ENCODE peak calls at places on chromosomes 6 and 20, in six cellular contexts. One of them, this sample, is unnamed.

GRCh38 chr6:108694816-108695215 is 134.1 kb downstream of the FOXO3 start:
- DNase-seq in brain microvascular endothelial cell: no peak
- DNase-seq in H9: no peak
- DNase-seq in HepG2: no peak
- DNase-seq in fibroblast of pulmonary artery: no peak
- DNase-seq in tibial nerve: no peak
- DNase-seq in this sample: no peak

GRCh38 chr20:47985092-47985850 is 200.0 kb upstream of the SULF2 start:
- DNase-seq in brain microvascular endothelial cell: no peak
- DNase-seq in H9: peak; percentile 54
- DNase-seq in HepG2: no peak
- DNase-seq in fibroblast of pulmonary artery: peak; percentile 55
- DNase-seq in tibial nerve: no peak
- DNase-seq in this sample: no peak

GRCh38 chr6:141677598-141678211 is 455.0 kb upstream of the GJE1 start:
- DNase-seq in brain microvascular endothelial cell: peak; percentile 24
- DNase-seq in H9: no peak
- DNase-seq in HepG2: peak; percentile 43
- DNase-seq in fibroblast of pulmonary artery: peak; percentile 62
- DNase-seq in tibial nerve: no peak
- DNase-seq in this sample: no peak

GRCh38 chr6:12291785-12292604 is 1.8 kb downstream of the EDN1 start:
- DNase-seq in brain microvascular endothelial cell: no peak
- DNase-seq in H9: peak; percentile 52
- DNase-seq in HepG2: peak; percentile 73
- DNase-seq in fibroblast of pulmonary artery: peak; percentile 62
- DNase-seq in tibial nerve: no peak
- DNase-seq in this sample: peak; percentile 54

GRCh38 chr6:139640453-139640852 is 266.0 kb upstream of the CITED2 start:
- DNase-seq in brain microvascular endothelial cell: peak; percentile 18
- DNase-seq in H9: no peak
- DNase-seq in HepG2: no peak
- DNase-seq in fibroblast of pulmonary artery: peak; percentile 14
- DNase-seq in tibial nerve: no peak
- DNase-seq in this sample: peak; percentile 32

GRCh38 chr6:67888886-67889681 is 746.0 kb upstream of the ADGRB3 start:
- DNase-seq in brain microvascular endothelial cell: no peak
- DNase-seq in H9: no peak
- DNase-seq in HepG2: peak; percentile 3
- DNase-seq in fibroblast of pulmonary artery: no peak
- DNase-seq in tibial nerve: no peak
- DNase-seq in this sample: no peak

GRCh38 chr6:88455317-88455716 is 289.2 kb upstream of the CNR1 start:
- DNase-seq in brain microvascular endothelial cell: no peak
- DNase-seq in H9: no peak
- DNase-seq in HepG2: no peak
- DNase-seq in fibroblast of pulmonary artery: no peak
- DNase-seq in tibial nerve: no peak
- DNase-seq in this sample: no peak

GRCh38 chr6:76247527-76247926 is 175.1 kb upstream of the IMPG1 start:
- DNase-seq in brain microvascular endothelial cell: no peak
- DNase-seq in H9: no peak
- DNase-seq in HepG2: no peak
- DNase-seq in fibroblast of pulmonary artery: no peak
- DNase-seq in tibial nerve: no peak
- DNase-seq in this sample: no peak

GRCh38 chr20:56285496-56285895 is 37.0 kb downstream of the MC3R start:
- DNase-seq in brain microvascular endothelial cell: no peak
- DNase-seq in H9: no peak
- DNase-seq in HepG2: no peak
- DNase-seq in fibroblast of pulmonary artery: no peak
- DNase-seq in tibial nerve: no peak
- DNase-seq in this sample: no peak

GRCh38 chr20:50980071-50980681 is 21.6 kb downstream of the MOCS3 start:
- DNase-seq in brain microvascular endothelial cell: peak; percentile 99
- DNase-seq in H9: no peak
- DNase-seq in HepG2: peak; percentile 64
- DNase-seq in fibroblast of pulmonary artery: peak; percentile 98
- DNase-seq in tibial nerve: no peak
- DNase-seq in this sample: no peak

GRCh38 chr6:35673755-35674154 is 15.0 kb downstream of the FKBP5 start:
- DNase-seq in brain microvascular endothelial cell: no peak
- DNase-seq in H9: no peak
- DNase-seq in HepG2: no peak
- DNase-seq in fibroblast of pulmonary artery: no peak
- DNase-seq in tibial nerve: no peak
- DNase-seq in this sample: no peak

GRCh38 chr6:151141685-151142084 is 98.1 kb upstream of the AKAP12 start:
- DNase-seq in brain microvascular endothelial cell: peak; percentile 80
- DNase-seq in H9: no peak
- DNase-seq in HepG2: peak; percentile 70
- DNase-seq in fibroblast of pulmonary artery: peak; percentile 92
- DNase-seq in tibial nerve: no peak
- DNase-seq in this sample: no peak

GRCh38 chr6:35048031-35048613 is 93.0 kb downstream of the TCP11 start:
- DNase-seq in brain microvascular endothelial cell: no peak
- DNase-seq in H9: peak; percentile 52
- DNase-seq in HepG2: no peak
- DNase-seq in fibroblast of pulmonary artery: no peak
- DNase-seq in tibial nerve: no peak
- DNase-seq in this sample: no peak

GRCh38 chr6:131265939-131266338 is 130.7 kb downstream of the AKAP7 start:
- DNase-seq in brain microvascular endothelial cell: no peak
- DNase-seq in H9: no peak
- DNase-seq in HepG2: no peak
- DNase-seq in fibroblast of pulmonary artery: no peak
- DNase-seq in tibial nerve: no peak
- DNase-seq in this sample: no peak

GRCh38 chr6:131258816-131259476 is 123.7 kb downstream of the AKAP7 start:
- DNase-seq in brain microvascular endothelial cell: no peak
- DNase-seq in H9: no peak
- DNase-seq in HepG2: no peak
- DNase-seq in fibroblast of pulmonary artery: peak; percentile 15
- DNase-seq in tibial nerve: no peak
- DNase-seq in this sample: no peak

GRCh38 chr6:131258010-131258652 is 122.9 kb downstream of the AKAP7 start:
- DNase-seq in brain microvascular endothelial cell: no peak
- DNase-seq in H9: no peak
- DNase-seq in HepG2: no peak
- DNase-seq in fibroblast of pulmonary artery: no peak
- DNase-seq in tibial nerve: no peak
- DNase-seq in this sample: no peak

GRCh38 chr6:131257104-131257503 is 121.8 kb downstream of the AKAP7 start:
- DNase-seq in brain microvascular endothelial cell: no peak
- DNase-seq in H9: no peak
- DNase-seq in HepG2: no peak
- DNase-seq in fibroblast of pulmonary artery: no peak
- DNase-seq in tibial nerve: no peak
- DNase-seq in this sample: no peak

DNA sequence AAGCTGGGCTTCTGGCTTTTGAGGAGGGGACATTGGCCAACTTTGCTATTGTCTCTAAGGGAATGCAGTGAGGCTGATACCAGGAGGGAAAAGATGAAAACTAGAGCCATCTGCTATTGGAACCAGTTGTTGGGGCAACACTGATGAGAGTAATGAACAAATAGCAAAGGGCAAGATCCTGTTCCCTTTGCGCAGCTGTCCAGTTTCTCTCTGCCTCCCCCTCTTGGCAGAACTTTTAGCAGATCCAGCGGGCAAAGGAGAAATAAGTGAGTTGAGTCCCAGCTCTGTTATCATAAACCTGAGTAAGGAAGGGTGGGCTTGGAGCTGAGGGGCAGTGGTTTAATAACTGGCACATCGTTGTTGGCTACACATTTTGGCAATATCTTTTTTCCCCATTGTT is 126.8 kb downstream of the AKAP7 start:
- DNase-seq in brain microvascular endothelial cell: no peak
- DNase-seq in H9: no peak
- DNase-seq in HepG2: peak; percentile 23
- DNase-seq in fibroblast of pulmonary artery: no peak
- DNase-seq in tibial nerve: no peak
- DNase-seq in this sample: no peak
- TF ChIP-seq CTCF in brain microvascular endothelial cell: peak; percentile 34
- TF ChIP-seq CTCF in H9: no peak
- TF ChIP-seq CTCF in HepG2: peak; percentile 24
- TF ChIP-seq CTCF in fibroblast of pulmonary artery: peak; percentile 4
- TF ChIP-seq CTCF in tibial nerve: no peak
- TF ChIP-seq CTCF in this sample: no peak

GRCh38 chr6:33820243-33820642 is 16.4 kb upstream of the MLN start:
- DNase-seq in brain microvascular endothelial cell: no peak
- DNase-seq in H9: no peak
- DNase-seq in HepG2: no peak
- DNase-seq in fibroblast of pulmonary artery: no peak
- DNase-seq in tibial nerve: no peak
- DNase-seq in this sample: no peak

GRCh38 chr6:33820784-33821183 is 17.0 kb upstream of the MLN start:
- DNase-seq in brain microvascular endothelial cell: no peak
- DNase-seq in H9: no peak
- DNase-seq in HepG2: no peak
- DNase-seq in fibroblast of pulmonary artery: no peak
- DNase-seq in tibial nerve: no peak
- DNase-seq in this sample: no peak

GRCh38 chr6:33823806-33824205 is 20.0 kb upstream of the MLN start:
- DNase-seq in brain microvascular endothelial cell: no peak
- DNase-seq in H9: no peak
- DNase-seq in HepG2: no peak
- DNase-seq in fibroblast of pulmonary artery: no peak
- DNase-seq in tibial nerve: no peak
- DNase-seq in this sample: no peak

GRCh38 chr6:33824461-33825154 is 20.8 kb upstream of the MLN start:
- DNase-seq in brain microvascular endothelial cell: peak; percentile 9
- DNase-seq in H9: no peak
- DNase-seq in HepG2: no peak
- DNase-seq in fibroblast of pulmonary artery: peak; percentile 72
- DNase-seq in tibial nerve: no peak
- DNase-seq in this sample: no peak

DNA sequence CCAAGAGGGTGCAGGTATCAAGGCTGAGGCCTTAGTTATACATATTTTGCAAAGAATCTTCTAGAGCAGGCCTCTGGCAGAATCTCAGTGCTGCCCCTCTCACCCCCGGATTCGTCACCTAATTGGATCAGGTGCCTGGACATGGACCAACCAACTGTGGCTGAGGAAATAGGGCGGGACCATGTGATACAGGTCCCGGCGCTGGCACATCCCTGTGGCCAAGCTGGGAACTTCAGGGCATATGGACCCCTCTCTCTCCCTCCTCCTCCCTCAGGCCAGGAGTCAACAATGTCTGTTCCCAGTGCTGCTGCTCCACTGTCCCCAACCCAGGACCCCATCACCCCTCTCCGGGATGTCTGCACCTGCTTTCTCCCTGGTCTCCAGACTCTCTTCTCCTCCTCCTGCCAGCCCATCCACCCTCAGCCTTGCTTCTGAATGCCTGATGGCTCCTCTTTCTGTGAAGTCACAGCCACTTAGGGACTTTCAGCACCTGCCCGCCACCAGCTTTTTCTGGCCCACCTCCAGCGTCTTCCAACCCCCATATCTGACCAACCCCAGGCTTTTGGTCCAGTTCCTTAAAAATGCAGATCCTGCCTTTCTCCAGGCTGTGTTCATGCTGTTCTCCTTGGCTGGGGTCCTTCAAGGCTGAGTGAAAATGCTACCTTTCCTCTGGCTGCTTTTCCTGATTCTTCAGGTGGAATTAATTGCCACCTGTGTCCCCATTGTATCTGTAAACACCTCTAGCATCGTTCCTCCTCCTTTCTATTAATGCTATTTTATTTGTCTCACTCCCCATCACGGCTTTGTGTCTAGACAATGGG is 19.0 kb upstream of the MLN start:
- DNase-seq in brain microvascular endothelial cell: peak; percentile 12
- DNase-seq in H9: peak; percentile 88
- DNase-seq in HepG2: peak; percentile 56
- DNase-seq in fibroblast of pulmonary artery: peak; percentile 27
- DNase-seq in tibial nerve: no peak
- DNase-seq in this sample: no peak
- TF ChIP-seq CTCF in brain microvascular endothelial cell: peak; percentile 60
- TF ChIP-seq CTCF in H9: peak; percentile 72
- TF ChIP-seq CTCF in HepG2: peak; percentile 47
- TF ChIP-seq CTCF in fibroblast of pulmonary artery: peak; percentile 36
- TF ChIP-seq CTCF in tibial nerve: no peak
- TF ChIP-seq CTCF in this sample: no peak

DNA sequence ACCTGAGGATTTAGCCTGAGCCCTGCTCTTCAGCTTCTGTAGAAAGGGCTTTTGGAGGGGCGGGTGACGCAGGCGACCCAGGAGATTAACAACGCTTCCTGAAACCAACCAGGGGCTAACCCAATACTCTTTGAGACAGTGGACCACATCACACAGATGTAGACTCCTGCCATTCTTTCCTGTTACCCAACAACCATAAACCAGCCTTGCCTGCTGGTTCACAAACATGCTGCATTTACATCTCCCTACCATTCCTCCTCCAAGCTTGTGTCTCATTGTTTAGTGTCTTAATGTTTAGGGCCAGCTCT is 28.3 kb downstream of the PPP1R16B start:
- DNase-seq in brain microvascular endothelial cell: no peak
- DNase-seq in H9: no peak
- DNase-seq in HepG2: no peak
- DNase-seq in fibroblast of pulmonary artery: no peak
- DNase-seq in tibial nerve: no peak
- DNase-seq in this sample: peak; percentile 36
- TF ChIP-seq CTCF in brain microvascular endothelial cell: no peak
- TF ChIP-seq CTCF in H9: no peak
- TF ChIP-seq CTCF in HepG2: no peak
- TF ChIP-seq CTCF in fibroblast of pulmonary artery: no peak
- TF ChIP-seq CTCF in tibial nerve: no peak
- TF ChIP-seq CTCF in this sample: no peak

DNA sequence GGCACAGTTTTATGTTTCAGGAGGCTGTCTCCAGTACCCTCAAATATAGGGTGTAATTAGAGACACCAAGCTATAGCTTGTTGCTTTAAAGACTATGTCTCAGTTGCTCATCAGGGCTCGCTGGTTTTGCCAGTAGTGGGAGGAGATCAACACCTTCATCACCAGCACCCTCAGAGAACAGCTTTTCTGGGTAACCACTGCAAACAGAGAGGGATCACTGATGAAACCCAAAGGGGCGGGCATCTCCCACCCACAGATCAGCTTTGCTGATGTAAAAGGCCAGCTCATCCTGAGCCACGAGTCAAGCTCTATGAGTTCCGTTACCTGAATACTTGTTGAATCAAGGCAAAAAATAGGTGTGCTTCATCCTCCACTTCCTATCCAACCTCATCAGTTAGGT is 187.7 kb downstream of the AIG1 start:
- DNase-seq in brain microvascular endothelial cell: no peak
- DNase-seq in H9: no peak
- DNase-seq in HepG2: no peak
- DNase-seq in fibroblast of pulmonary artery: no peak
- DNase-seq in tibial nerve: no peak
- DNase-seq in this sample: no peak
- TF ChIP-seq CTCF in brain microvascular endothelial cell: no peak
- TF ChIP-seq CTCF in H9: no peak
- TF ChIP-seq CTCF in HepG2: no peak
- TF ChIP-seq CTCF in fibroblast of pulmonary artery: no peak
- TF ChIP-seq CTCF in tibial nerve: no peak
- TF ChIP-seq CTCF in this sample: no peak

GRCh38 chr6:17505062-17505476 is 95.0 kb upstream of the FAM8A1 start:
- DNase-seq in brain microvascular endothelial cell: peak; percentile 11
- DNase-seq in H9: no peak
- DNase-seq in HepG2: peak; percentile 15
- DNase-seq in fibroblast of pulmonary artery: peak; percentile 17
- DNase-seq in tibial nerve: no peak
- DNase-seq in this sample: no peak
- TF ChIP-seq CTCF in brain microvascular endothelial cell: peak; percentile 16
- TF ChIP-seq CTCF in H9: peak; percentile 63
- TF ChIP-seq CTCF in HepG2: no peak
- TF ChIP-seq CTCF in fibroblast of pulmonary artery: peak; percentile 28
- TF ChIP-seq CTCF in tibial nerve: peak; percentile 10
- TF ChIP-seq CTCF in this sample: no peak

This sample was measured in GM10248.